ENCODE peak calls at places on chromosome 22, in ten cellular contexts. One of them, this sample, is unnamed.

GRCh38 chr22:20113551-20114310 is 2.2 kb upstream of the RANBP1 start:
- DNase-seq in stimulated activated CD8-positive, alpha-beta memory T cell treated with anti-CD3 and anti-CD28 coated beads, Interleukin-7, amount 100 ng/mL, for 1 hour: no peak
- DNase-seq in NCI-H2081: no peak
- DNase-seq in T-helper 22 cell: no peak
- DNase-seq in NCI-H1105 treated with DMSO at 0.1 percent for 48 hours: no peak
- DNase-seq in skeletal muscle cell: no peak
- DNase-seq in GM12891: no peak
- DNase-seq in H7: no peak
- DNase-seq in A172: no peak
- DNase-seq in CD8-positive, alpha-beta T cell: no peak
- DNase-seq in this sample: no peak

GRCh38 chr22:27987557-27987956 is 68.5 kb upstream of the PITPNB start:
- DNase-seq in stimulated activated CD8-positive, alpha-beta memory T cell treated with anti-CD3 and anti-CD28 coated beads, Interleukin-7, amount 100 ng/mL, for 1 hour: no peak
- DNase-seq in NCI-H2081: no peak
- DNase-seq in T-helper 22 cell: no peak
- DNase-seq in NCI-H1105 treated with DMSO at 0.1 percent for 48 hours: no peak
- DNase-seq in skeletal muscle cell: peak
- DNase-seq in GM12891: no peak
- DNase-seq in H7: no peak
- DNase-seq in A172: peak
- DNase-seq in CD8-positive, alpha-beta T cell: no peak
- DNase-seq in this sample: no peak

GRCh38 chr22:29016067-29016938 is 45.3 kb downstream of the C22orf31 start:
- DNase-seq in stimulated activated CD8-positive, alpha-beta memory T cell treated with anti-CD3 and anti-CD28 coated beads, Interleukin-7, amount 100 ng/mL, for 1 hour: no peak
- DNase-seq in NCI-H2081: no peak
- DNase-seq in T-helper 22 cell: no peak
- DNase-seq in NCI-H1105 treated with DMSO at 0.1 percent for 48 hours: no peak
- DNase-seq in skeletal muscle cell: no peak
- DNase-seq in GM12891: no peak
- DNase-seq in H7: no peak
- DNase-seq in A172: no peak
- DNase-seq in CD8-positive, alpha-beta T cell: no peak
- DNase-seq in this sample: no peak

GRCh38 chr22:46381142-46381541 is 45.6 kb downstream of the TRMU start:
- DNase-seq in stimulated activated CD8-positive, alpha-beta memory T cell treated with anti-CD3 and anti-CD28 coated beads, Interleukin-7, amount 100 ng/mL, for 1 hour: no peak
- DNase-seq in NCI-H2081: no peak
- DNase-seq in T-helper 22 cell: no peak
- DNase-seq in NCI-H1105 treated with DMSO at 0.1 percent for 48 hours: no peak
- DNase-seq in skeletal muscle cell: no peak
- DNase-seq in GM12891: no peak
- DNase-seq in H7: no peak
- DNase-seq in A172: peak
- DNase-seq in CD8-positive, alpha-beta T cell: no peak
- DNase-seq in this sample: no peak

GRCh38 chr22:43820671-43821305 is 8.7 kb upstream of the EFCAB6 start:
- DNase-seq in stimulated activated CD8-positive, alpha-beta memory T cell treated with anti-CD3 and anti-CD28 coated beads, Interleukin-7, amount 100 ng/mL, for 1 hour: no peak
- DNase-seq in NCI-H2081: peak
- DNase-seq in T-helper 22 cell: no peak
- DNase-seq in NCI-H1105 treated with DMSO at 0.1 percent for 48 hours: peak
- DNase-seq in skeletal muscle cell: no peak
- DNase-seq in GM12891: no peak
- DNase-seq in H7: peak
- DNase-seq in A172: no peak
- DNase-seq in CD8-positive, alpha-beta T cell: no peak
- DNase-seq in this sample: no peak

GRCh38 chr22:45922661-45923060 is 54.3 kb downstream of the WNT7B start:
- DNase-seq in stimulated activated CD8-positive, alpha-beta memory T cell treated with anti-CD3 and anti-CD28 coated beads, Interleukin-7, amount 100 ng/mL, for 1 hour: no peak
- DNase-seq in NCI-H2081: no peak
- DNase-seq in T-helper 22 cell: no peak
- DNase-seq in NCI-H1105 treated with DMSO at 0.1 percent for 48 hours: no peak
- DNase-seq in skeletal muscle cell: no peak
- DNase-seq in GM12891: no peak
- DNase-seq in H7: no peak
- DNase-seq in A172: no peak
- DNase-seq in CD8-positive, alpha-beta T cell: no peak
- DNase-seq in this sample: no peak

GRCh38 chr22:47110817-47111443 is 348.5 kb downstream of the TBC1D22A start:
- DNase-seq in stimulated activated CD8-positive, alpha-beta memory T cell treated with anti-CD3 and anti-CD28 coated beads, Interleukin-7, amount 100 ng/mL, for 1 hour: no peak
- DNase-seq in NCI-H2081: no peak
- DNase-seq in T-helper 22 cell: no peak
- DNase-seq in NCI-H1105 treated with DMSO at 0.1 percent for 48 hours: no peak
- DNase-seq in skeletal muscle cell: no peak
- DNase-seq in GM12891: no peak
- DNase-seq in H7: peak
- DNase-seq in A172: no peak
- DNase-seq in CD8-positive, alpha-beta T cell: no peak
- DNase-seq in this sample: no peak

GRCh38 chr22:33539902-33540751 is 380.1 kb downstream of the LARGE1 start:
- DNase-seq in stimulated activated CD8-positive, alpha-beta memory T cell treated with anti-CD3 and anti-CD28 coated beads, Interleukin-7, amount 100 ng/mL, for 1 hour: no peak
- DNase-seq in NCI-H2081: no peak
- DNase-seq in T-helper 22 cell: no peak
- DNase-seq in NCI-H1105 treated with DMSO at 0.1 percent for 48 hours: no peak
- DNase-seq in skeletal muscle cell: no peak
- DNase-seq in GM12891: no peak
- DNase-seq in H7: no peak
- DNase-seq in A172: no peak
- DNase-seq in CD8-positive, alpha-beta T cell: no peak
- DNase-seq in this sample: no peak

This sample was measured in effector memory CD4-positive, alpha-beta T cell.